ENCODE peak calls at places on chromosomes 11 and 22, in ten cellular contexts. W, E, G, O, N, Y, H, B, F and L are unnamed samples.

GRCh38 chr11:77403228-77403627 is 70.7 kb downstream of the PAK1 start:
- DNase-seq in G (no peak), Y (no peak), O (no peak), H (no peak), F (no peak), E (no peak), B (no peak), W (peak), N (no peak), L (no peak)

GRCh38 chr11:120660024-120660565 is 148.5 kb downstream of the GRIK4 start:
- DNase-seq in O (no peak), G (peak), W (peak), Y (no peak), H (no peak), F (peak), B (peak), N (no peak), E (peak), L (no peak)

GRCh38 chr11:64124147-64124546 is 41.8 kb downstream of the MACROD1 start:
- DNase-seq in F (peak), E (no peak), G (no peak), W (no peak), N (no peak), O (no peak), B (no peak), Y (no peak), H (no peak), L (no peak)

GRCh38 chr22:35039625-35040024 is 26.3 kb upstream of the ISX start:
- DNase-seq in Y (no peak), E (no peak), B (no peak), H (no peak), G (no peak), O (no peak), F (no peak), W (no peak), N (no peak), L (no peak)

GRCh38 chr11:71488968-71489265 is 35.9 kb downstream of the NADSYN1 start:
- DNase-seq in B (no peak), N (no peak), O (no peak), W (no peak), E (no peak), F (no peak), G (no peak), H (no peak), Y (no peak), L (no peak)

GRCh38 chr11:27886765-27887328 is 186.6 kb upstream of the BDNF start:
- DNase-seq in E (no peak), N (no peak), Y (no peak), H (no peak), W (no peak), G (no peak), F (peak), B (no peak), O (no peak), L (peak)

GRCh38 chr11:57214494-57214893 is 22.6 kb downstream of the APLNR start:
- DNase-seq in H (no peak), E (peak), B (peak), Y (no peak), O (peak), W (peak), F (no peak), N (no peak), G (no peak), L (peak)

GRCh38 chr22:41598081-41598480 is 8.4 kb upstream of the PMM1 start:
- DNase-seq in B (peak), F (no peak), W (peak), H (no peak), N (no peak), E (peak), O (no peak), G (no peak), Y (no peak), L (no peak)

GRCh38 chr22:22092974-22093373 is 110.4 kb upstream of the TOP3B start:
- DNase-seq in N (no peak), E (no peak), G (no peak), W (no peak), B (no peak), O (no peak), F (no peak), Y (no peak), H (no peak), L (no peak)

GRCh38 chr11:64131657-64132387 is 34.1 kb downstream of the MACROD1 start:
- DNase-seq in N (no peak), H (peak), W (no peak), Y (no peak), F (no peak), E (no peak), O (no peak), G (no peak), B (no peak), L (no peak)

GRCh38 chr11:64998690-64999431 is 2.1 kb upstream of the BATF2 start:
- DNase-seq in O (no peak), B (no peak), W (no peak), N (no peak), F (no peak), Y (no peak), H (no peak), G (no peak), E (no peak), L (no peak)

GRCh38 chr11:28674432-28675076 is 566.4 kb downstream of the METTL15 start:
- DNase-seq in B (no peak), O (no peak), G (peak), N (no peak), H (no peak), Y (no peak), F (peak), E (peak), W (peak), L (peak)

GRCh38 chr22:27311666-27312566 is 489.6 kb downstream of the MN1 start:
- DNase-seq in Y (no peak), N (no peak), W (no peak), F (no peak), G (no peak), H (no peak), O (no peak), E (no peak), B (peak), L (no peak)

GRCh38 chr11:64313491-64314145 is 3.7 kb downstream of the TRMT112 start:
- DNase-seq in N (no peak), O (no peak), G (no peak), E (no peak), B (no peak), F (no peak), Y (peak), H (no peak), W (peak), L (no peak)

GRCh38 chr11:127844843-127845242 is 742.5 kb downstream of the ETS1 start:
- DNase-seq in E (no peak), W (no peak), Y (no peak), O (no peak), B (no peak), H (no peak), N (no peak), G (no peak), F (no peak), L (no peak)

GRCh38 chr22:47928626-47929025 is 1166.2 kb downstream of the TBC1D22A start:
- DNase-seq in N (no peak), F (no peak), O (no peak), H (no peak), G (no peak), Y (no peak), E (no peak), W (no peak), B (no peak), L (no peak)

GRCh38 chr11:84212467-84213390 is 926.6 kb upstream of the CCDC90B start:
- DNase-seq in G (no peak), B (no peak), W (peak), F (no peak), O (no peak), Y (no peak), H (no peak), N (no peak), E (no peak), L (no peak)

GRCh38 chr11:67271212-67271547 is 4.9 kb downstream of the GRK2 start:
- DNase-seq in W (no peak), G (no peak), Y (no peak), O (no peak), H (no peak), B (no peak), E (no peak), F (no peak), N (no peak), L (no peak)
- H3K4me3 ChIP-seq in W (no peak), G (no peak), Y (no peak), O (no peak), H (peak), B (no peak), E (no peak), F (peak), N (no peak), L (no peak)

GRCh38 chr11:44564198-44564597 is 1.3 kb upstream of the CD82 start:
- DNase-seq in H (no peak), O (no peak), N (peak), W (peak), F (no peak), G (no peak), B (no peak), Y (no peak), E (peak), L (no peak)

GRCh38 chr11:44565746-44566558 is 489 bp downstream of the CD82 start:
- DNase-seq in G (no peak), B (no peak), W (no peak), H (peak), N (no peak), E (no peak), O (no peak), F (no peak), Y (no peak), L (no peak)

GRCh38 chr11:44566559-44566949 is 1.1 kb downstream of the CD82 start:
- DNase-seq in H (no peak), W (no peak), O (no peak), G (no peak), N (no peak), E (no peak), B (no peak), Y (no peak), F (no peak), L (no peak)

GRCh38 chr11:44564653-44565007 is 833 bp upstream of the CD82 start:
- DNase-seq in N (peak), F (no peak), Y (peak), W (peak), G (no peak), E (peak), O (peak), H (peak), B (peak), L (peak)

DNA sequence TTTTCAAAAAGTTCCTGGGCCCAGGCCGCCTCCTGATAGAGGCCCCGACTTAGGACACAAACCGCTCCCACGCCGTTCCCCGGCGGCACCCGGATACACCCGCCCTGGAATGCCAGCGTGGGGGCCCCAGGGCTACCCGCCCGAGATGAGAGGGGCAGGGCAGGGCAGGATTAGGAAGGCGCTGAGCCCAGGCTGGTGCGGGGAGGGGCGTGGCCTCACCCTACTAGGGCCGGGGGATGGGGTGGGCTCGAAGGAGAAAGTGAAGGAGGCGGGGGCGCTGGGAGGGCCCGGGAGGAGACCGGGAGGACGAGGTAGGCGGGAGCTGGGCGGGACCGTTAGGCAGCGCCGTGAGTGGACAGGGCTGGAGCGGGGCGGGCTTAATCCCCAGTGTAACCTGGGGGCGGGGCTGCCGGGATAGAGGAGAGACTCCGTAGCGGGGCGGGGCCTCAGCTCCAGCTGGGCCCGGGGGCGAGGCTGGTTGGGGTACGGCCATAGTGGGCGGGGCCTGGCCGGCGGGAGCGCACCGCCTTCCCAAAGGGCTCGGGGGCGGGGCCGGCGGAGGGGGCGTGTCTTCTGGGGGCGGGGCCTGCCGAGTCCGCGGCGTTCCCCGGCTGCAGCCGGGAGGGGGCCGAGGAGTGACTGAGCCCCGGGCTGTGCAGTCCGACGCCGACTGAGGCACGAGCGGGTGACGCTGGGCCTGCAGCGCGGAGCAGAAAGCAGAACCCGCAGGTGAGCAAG is at the start of gene CD82:
- DNase-seq in N (peak), O (peak), E (peak), G (peak), Y (peak), F (peak), W (peak), H (peak), B (peak), L (peak)
- TF ChIP-seq CTCF in N (no peak), O (peak), E (peak), G (no peak), Y (peak), F (peak), W (no peak), H (peak), B (peak), L (peak)

DNA sequence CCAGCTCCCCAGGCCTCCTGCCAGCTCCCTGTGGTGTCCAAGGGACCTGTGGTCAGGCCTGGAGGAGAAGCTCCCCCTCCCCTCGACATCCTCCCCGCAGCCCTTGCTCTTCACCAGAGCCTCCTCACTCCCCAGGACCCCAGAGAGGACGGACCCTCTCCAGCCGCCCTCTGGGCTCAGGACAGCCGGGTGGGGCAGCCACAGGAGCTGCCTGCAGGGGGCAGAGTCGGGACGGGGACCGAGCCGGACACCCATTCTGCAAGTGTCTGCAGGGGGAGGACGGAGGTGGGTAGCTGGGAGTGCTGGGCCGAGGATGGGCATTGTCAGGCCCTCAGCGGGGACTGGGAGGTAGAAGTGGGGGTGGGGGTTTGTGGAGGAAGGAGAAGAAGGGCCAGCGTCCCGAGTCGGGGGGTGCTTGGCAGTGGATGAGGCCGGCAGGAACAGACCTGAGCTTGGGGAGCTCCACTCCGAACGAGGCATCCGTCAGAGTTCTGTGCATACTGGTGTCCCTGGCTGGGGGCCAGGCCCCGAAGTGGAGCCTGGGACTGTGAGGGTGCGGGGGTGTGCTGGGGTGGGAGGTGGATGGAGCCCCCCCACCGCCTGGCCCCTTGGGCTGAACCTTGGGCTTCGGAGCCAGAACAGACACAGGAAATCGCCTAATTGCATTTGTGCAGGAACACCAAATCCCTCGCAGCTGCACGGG is 15.2 kb downstream of the PRR33 start:
- DNase-seq in Y (peak), B (peak), O (no peak), W (peak), G (no peak), N (peak), F (peak), E (no peak), H (peak), L (no peak)
- H3K4me3 ChIP-seq in Y (no peak), B (no peak), O (no peak), W (peak), G (no peak), N (no peak), F (no peak), E (no peak), H (no peak), L (no peak)

DNA sequence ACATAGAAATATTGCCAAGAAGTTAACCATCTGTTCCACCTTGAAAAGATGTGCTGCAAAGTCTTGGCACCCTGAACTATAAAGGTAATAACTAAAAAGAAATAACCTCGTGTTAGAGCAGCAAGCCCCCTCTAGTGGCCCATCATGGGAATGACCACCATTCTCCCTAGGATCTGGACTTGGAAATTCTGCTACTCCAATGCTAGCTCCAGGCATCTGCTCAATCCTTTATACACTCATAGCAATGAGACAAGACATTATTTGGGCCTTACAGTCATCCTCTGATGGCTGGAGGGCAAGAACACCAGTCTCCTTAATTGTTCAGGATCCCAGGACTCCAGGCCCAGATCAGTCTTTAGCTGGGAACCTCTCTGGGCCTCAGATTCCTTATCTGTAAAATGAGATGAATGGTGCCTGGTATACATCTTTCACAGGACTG is 76.0 kb downstream of the CWC15 start:
- DNase-seq in G (peak), N (peak), Y (peak), W (peak), B (peak), O (no peak), F (peak), E (peak), H (no peak), L (no peak)
- TF ChIP-seq CTCF in G (peak), N (peak), Y (peak), W (peak), B (peak), O (peak), F (peak), E (peak), H (peak), L (peak)

GRCh38 chr11:112176077-112176476 is 765 bp downstream of the BCO2 start:
- DNase-seq in E (no peak), W (no peak), N (no peak), B (no peak), O (no peak), F (no peak), Y (no peak), G (no peak), H (no peak), L (no peak)
- H3K4me3 ChIP-seq in E (no peak), W (no peak), N (peak), B (no peak), O (no peak), F (no peak), Y (peak), G (no peak), H (no peak), L (peak)

DNA sequence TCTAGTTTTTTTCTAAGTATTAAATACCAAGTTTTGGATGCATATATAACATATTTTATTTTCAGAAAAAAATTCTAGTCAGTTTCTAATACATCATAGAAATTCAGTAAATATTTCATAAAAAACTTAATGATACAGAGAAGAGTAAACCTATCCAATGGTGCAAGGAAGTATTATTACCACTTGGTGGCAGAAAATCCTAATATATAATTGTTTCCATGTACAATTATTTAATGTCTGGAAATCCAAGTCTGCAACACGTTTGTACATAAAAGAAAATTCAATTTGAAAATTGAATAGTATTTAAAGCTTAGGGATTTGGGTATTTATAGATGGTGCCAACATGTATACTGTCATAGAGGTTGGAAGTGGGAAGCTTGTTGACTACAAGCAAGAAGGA is 127.0 kb downstream of the TRPC6 start:
- DNase-seq in G (no peak), Y (no peak), N (no peak), W (peak), F (peak), E (peak), O (no peak), H (no peak), B (no peak), L (no peak)
- TF ChIP-seq CTCF in G (peak), Y (peak), N (no peak), W (peak), F (peak), E (peak), O (peak), H (peak), B (peak), L (peak)

DNA sequence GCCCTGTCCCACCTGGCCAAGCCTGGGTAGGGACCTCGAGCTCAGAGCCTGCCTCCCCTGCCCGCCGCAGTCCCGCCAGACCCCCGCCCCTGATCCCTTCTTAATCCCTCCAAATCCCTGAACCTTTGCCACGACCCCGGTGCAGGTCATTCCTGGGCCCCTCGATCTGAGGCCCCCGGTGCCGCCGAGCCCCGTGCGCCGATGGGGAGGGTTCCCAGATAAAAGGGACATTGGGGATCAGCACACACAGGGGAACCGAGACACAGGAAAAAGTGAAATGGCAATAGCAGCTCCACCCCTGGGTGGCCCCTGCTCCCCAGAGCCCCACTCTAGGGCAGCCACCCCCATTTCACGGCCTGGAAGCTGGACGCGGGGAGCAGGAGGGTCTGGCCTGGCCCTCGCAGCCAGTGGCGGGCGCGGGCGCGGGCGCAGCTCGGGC is 1.3 kb upstream of the WNT7B start:
- DNase-seq in O (no peak), G (no peak), H (no peak), Y (no peak), E (no peak), B (no peak), N (no peak), W (no peak), F (no peak), L (no peak)
- H3K4me3 ChIP-seq in O (peak), G (no peak), H (peak), Y (peak), E (no peak), B (no peak), N (peak), W (no peak), F (peak), L (no peak)